ENCODE peak calls at places on chromosomes 1 and 21, in eight cellular contexts. One of them, this sample, is unnamed.

GRCh38 chr21:35024071-35024420 is 25.1 kb downstream of the RUNX1 start:
- DNase-seq in stimulated activated CD4-positive, alpha-beta T cell treated with anti-CD3 and anti-CD28 coated beads, TNF-alpha, amount 100 ng/mL, for 4 hours: no peak
- DNase-seq in mucosa of descending colon: no peak
- DNase-seq in activated T-helper 1 cell treated with Interleukin-2 at 50 U/mL for 16 hours: no peak
- DNase-seq in stimulated activated effector memory CD8-positive, alpha-beta T cell treated with anti-CD3 and anti-CD28 coated beads, Interleukin-12 subunit alpha, Interleukin-12 subunit beta, amount 100 ng/mL, for 72 hours: no peak
- DNase-seq in H54: no peak
- DNase-seq in hippocampal formation: no peak
- DNase-seq in AG09309: no peak
- DNase-seq in this sample: no peak

GRCh38 chr21:46194374-46195334 is 10.4 kb upstream of the SPATC1L start:
- DNase-seq in stimulated activated CD4-positive, alpha-beta T cell treated with anti-CD3 and anti-CD28 coated beads, TNF-alpha, amount 100 ng/mL, for 4 hours: no peak
- DNase-seq in mucosa of descending colon: peak; percentile 41
- DNase-seq in activated T-helper 1 cell treated with Interleukin-2 at 50 U/mL for 16 hours: no peak
- DNase-seq in stimulated activated effector memory CD8-positive, alpha-beta T cell treated with anti-CD3 and anti-CD28 coated beads, Interleukin-12 subunit alpha, Interleukin-12 subunit beta, amount 100 ng/mL, for 72 hours: no peak
- DNase-seq in H54: no peak
- DNase-seq in hippocampal formation: no peak
- DNase-seq in AG09309: no peak
- DNase-seq in this sample: no peak

GRCh38 chr1:10510520-10511493 is 36.1 kb downstream of the PEX14 start:
- DNase-seq in stimulated activated CD4-positive, alpha-beta T cell treated with anti-CD3 and anti-CD28 coated beads, TNF-alpha, amount 100 ng/mL, for 4 hours: peak; percentile 65
- DNase-seq in mucosa of descending colon: no peak
- DNase-seq in activated T-helper 1 cell treated with Interleukin-2 at 50 U/mL for 16 hours: peak; percentile 62
- DNase-seq in stimulated activated effector memory CD8-positive, alpha-beta T cell treated with anti-CD3 and anti-CD28 coated beads, Interleukin-12 subunit alpha, Interleukin-12 subunit beta, amount 100 ng/mL, for 72 hours: peak; percentile 79
- DNase-seq in H54: peak; percentile 33
- DNase-seq in hippocampal formation: no peak
- DNase-seq in AG09309: peak; percentile 68
- DNase-seq in this sample: peak; percentile 75

GRCh38 chr1:235108876-235109275 is 19.8 kb downstream of the TOMM20 start:
- DNase-seq in stimulated activated CD4-positive, alpha-beta T cell treated with anti-CD3 and anti-CD28 coated beads, TNF-alpha, amount 100 ng/mL, for 4 hours: no peak
- DNase-seq in mucosa of descending colon: no peak
- DNase-seq in activated T-helper 1 cell treated with Interleukin-2 at 50 U/mL for 16 hours: no peak
- DNase-seq in stimulated activated effector memory CD8-positive, alpha-beta T cell treated with anti-CD3 and anti-CD28 coated beads, Interleukin-12 subunit alpha, Interleukin-12 subunit beta, amount 100 ng/mL, for 72 hours: no peak
- DNase-seq in H54: no peak
- DNase-seq in hippocampal formation: no peak
- DNase-seq in AG09309: no peak
- DNase-seq in this sample: no peak

GRCh38 chr1:153545067-153546055 is at the start of gene S100A4:
- DNase-seq in stimulated activated CD4-positive, alpha-beta T cell treated with anti-CD3 and anti-CD28 coated beads, TNF-alpha, amount 100 ng/mL, for 4 hours: peak; percentile 89
- DNase-seq in mucosa of descending colon: peak; percentile 97
- DNase-seq in activated T-helper 1 cell treated with Interleukin-2 at 50 U/mL for 16 hours: peak; percentile 81
- DNase-seq in stimulated activated effector memory CD8-positive, alpha-beta T cell treated with anti-CD3 and anti-CD28 coated beads, Interleukin-12 subunit alpha, Interleukin-12 subunit beta, amount 100 ng/mL, for 72 hours: peak; percentile 92
- DNase-seq in H54: no peak
- DNase-seq in hippocampal formation: no peak
- DNase-seq in AG09309: peak; percentile 80
- DNase-seq in this sample: peak; percentile 81

GRCh38 chr1:97119260-97119659 is 397.7 kb downstream of the PTBP2 start:
- DNase-seq in stimulated activated CD4-positive, alpha-beta T cell treated with anti-CD3 and anti-CD28 coated beads, TNF-alpha, amount 100 ng/mL, for 4 hours: no peak
- DNase-seq in mucosa of descending colon: no peak
- DNase-seq in activated T-helper 1 cell treated with Interleukin-2 at 50 U/mL for 16 hours: no peak
- DNase-seq in stimulated activated effector memory CD8-positive, alpha-beta T cell treated with anti-CD3 and anti-CD28 coated beads, Interleukin-12 subunit alpha, Interleukin-12 subunit beta, amount 100 ng/mL, for 72 hours: no peak
- DNase-seq in H54: no peak
- DNase-seq in hippocampal formation: no peak
- DNase-seq in AG09309: no peak
- DNase-seq in this sample: no peak

GRCh38 chr1:33460947-33461629 is 11.4 kb upstream of the ZSCAN20 start:
- DNase-seq in stimulated activated CD4-positive, alpha-beta T cell treated with anti-CD3 and anti-CD28 coated beads, TNF-alpha, amount 100 ng/mL, for 4 hours: no peak
- DNase-seq in mucosa of descending colon: no peak
- DNase-seq in activated T-helper 1 cell treated with Interleukin-2 at 50 U/mL for 16 hours: no peak
- DNase-seq in stimulated activated effector memory CD8-positive, alpha-beta T cell treated with anti-CD3 and anti-CD28 coated beads, Interleukin-12 subunit alpha, Interleukin-12 subunit beta, amount 100 ng/mL, for 72 hours: no peak
- DNase-seq in H54: no peak
- DNase-seq in hippocampal formation: peak; percentile 36
- DNase-seq in AG09309: no peak
- DNase-seq in this sample: no peak

GRCh38 chr1:17999884-18000283 is 107.7 kb upstream of the IGSF21 start:
- DNase-seq in stimulated activated CD4-positive, alpha-beta T cell treated with anti-CD3 and anti-CD28 coated beads, TNF-alpha, amount 100 ng/mL, for 4 hours: no peak
- DNase-seq in mucosa of descending colon: no peak
- DNase-seq in activated T-helper 1 cell treated with Interleukin-2 at 50 U/mL for 16 hours: no peak
- DNase-seq in stimulated activated effector memory CD8-positive, alpha-beta T cell treated with anti-CD3 and anti-CD28 coated beads, Interleukin-12 subunit alpha, Interleukin-12 subunit beta, amount 100 ng/mL, for 72 hours: no peak
- DNase-seq in H54: no peak
- DNase-seq in hippocampal formation: no peak
- DNase-seq in AG09309: no peak
- DNase-seq in this sample: no peak

GRCh38 chr1:37102656-37103382 is 68.5 kb upstream of the GRIK3 start:
- DNase-seq in stimulated activated CD4-positive, alpha-beta T cell treated with anti-CD3 and anti-CD28 coated beads, TNF-alpha, amount 100 ng/mL, for 4 hours: no peak
- DNase-seq in mucosa of descending colon: no peak
- DNase-seq in activated T-helper 1 cell treated with Interleukin-2 at 50 U/mL for 16 hours: no peak
- DNase-seq in stimulated activated effector memory CD8-positive, alpha-beta T cell treated with anti-CD3 and anti-CD28 coated beads, Interleukin-12 subunit alpha, Interleukin-12 subunit beta, amount 100 ng/mL, for 72 hours: no peak
- DNase-seq in H54: no peak
- DNase-seq in hippocampal formation: no peak
- DNase-seq in AG09309: no peak
- DNase-seq in this sample: no peak

This sample was measured in GM04503.